ENCODE peak calls at places on chromosomes 12 and 14, in six cellular contexts. One of them, this sample, is unnamed.

GRCh38 chr12:127785535-127785934 is 481.4 kb upstream of the TMEM132C start:
- DNase-seq in dorsolateral prefrontal cortex: peak
- DNase-seq in progenitor cell of endocrine pancreas: no peak
- DNase-seq in neural progenitor cell: no peak
- DNase-seq in GM23248: peak
- DNase-seq in body of pancreas: no peak
- DNase-seq in this sample: peak

GRCh38 chr12:106871477-106871876 is 84.2 kb upstream of the TMEM263 start:
- DNase-seq in dorsolateral prefrontal cortex: no peak
- DNase-seq in progenitor cell of endocrine pancreas: no peak
- DNase-seq in neural progenitor cell: peak
- DNase-seq in GM23248: peak
- DNase-seq in body of pancreas: no peak
- DNase-seq in this sample: peak

GRCh38 chr14:102171173-102172020 is 31.7 kb downstream of the WDR20 start:
- DNase-seq in dorsolateral prefrontal cortex: no peak
- DNase-seq in progenitor cell of endocrine pancreas: no peak
- DNase-seq in neural progenitor cell: no peak
- DNase-seq in GM23248: peak
- DNase-seq in body of pancreas: no peak
- DNase-seq in this sample: no peak

GRCh38 chr14:54329082-54329695 is 67.6 kb upstream of the CDKN3 start:
- DNase-seq in dorsolateral prefrontal cortex: no peak
- DNase-seq in progenitor cell of endocrine pancreas: no peak
- DNase-seq in neural progenitor cell: peak
- DNase-seq in GM23248: peak
- DNase-seq in body of pancreas: peak
- DNase-seq in this sample: peak

GRCh38 chr12:69027411-69027811 is 94.4 kb upstream of the CPM start:
- DNase-seq in dorsolateral prefrontal cortex: no peak
- DNase-seq in progenitor cell of endocrine pancreas: no peak
- DNase-seq in neural progenitor cell: no peak
- DNase-seq in GM23248: peak
- DNase-seq in body of pancreas: no peak
- DNase-seq in this sample: peak

GRCh38 chr12:120774169-120774916 is 48.7 kb downstream of the ACADS start:
- DNase-seq in dorsolateral prefrontal cortex: no peak
- DNase-seq in progenitor cell of endocrine pancreas: no peak
- DNase-seq in neural progenitor cell: no peak
- DNase-seq in GM23248: no peak
- DNase-seq in body of pancreas: no peak
- DNase-seq in this sample: no peak

GRCh38 chr12:17062296-17063061 is 456.5 kb upstream of the LMO3 start:
- DNase-seq in dorsolateral prefrontal cortex: no peak
- DNase-seq in progenitor cell of endocrine pancreas: no peak
- DNase-seq in neural progenitor cell: no peak
- DNase-seq in GM23248: peak
- DNase-seq in body of pancreas: no peak
- DNase-seq in this sample: no peak

GRCh38 chr12:124399622-124400021 is 104.7 kb downstream of the RFLNA start:
- DNase-seq in dorsolateral prefrontal cortex: no peak
- DNase-seq in progenitor cell of endocrine pancreas: no peak
- DNase-seq in neural progenitor cell: peak
- DNase-seq in GM23248: peak
- DNase-seq in body of pancreas: no peak
- DNase-seq in this sample: no peak

GRCh38 chr14:62689741-62690140 is 355.5 kb downstream of the KCNH5 start:
- DNase-seq in dorsolateral prefrontal cortex: no peak
- DNase-seq in progenitor cell of endocrine pancreas: no peak
- DNase-seq in neural progenitor cell: no peak
- DNase-seq in GM23248: no peak
- DNase-seq in body of pancreas: no peak
- DNase-seq in this sample: no peak

GRCh38 chr14:75711796-75712211 is 50.8 kb downstream of the TTLL5 start:
- DNase-seq in dorsolateral prefrontal cortex: peak
- DNase-seq in progenitor cell of endocrine pancreas: peak
- DNase-seq in neural progenitor cell: peak
- DNase-seq in GM23248: peak
- DNase-seq in body of pancreas: peak
- DNase-seq in this sample: peak

GRCh38 chr12:20560935-20561334 is 134.2 kb upstream of the SLCO1C1 start:
- DNase-seq in dorsolateral prefrontal cortex: no peak
- DNase-seq in progenitor cell of endocrine pancreas: no peak
- DNase-seq in neural progenitor cell: no peak
- DNase-seq in GM23248: no peak
- DNase-seq in body of pancreas: no peak
- DNase-seq in this sample: no peak

GRCh38 chr12:126726481-126727217 is 1540.3 kb upstream of the TMEM132C start:
- DNase-seq in dorsolateral prefrontal cortex: no peak
- DNase-seq in progenitor cell of endocrine pancreas: no peak
- DNase-seq in neural progenitor cell: peak
- DNase-seq in GM23248: no peak
- DNase-seq in body of pancreas: peak
- DNase-seq in this sample: no peak

GRCh38 chr12:77324763-77325468 is 259.5 kb upstream of the E2F7 start:
- DNase-seq in dorsolateral prefrontal cortex: peak
- DNase-seq in progenitor cell of endocrine pancreas: peak
- DNase-seq in neural progenitor cell: peak
- DNase-seq in GM23248: peak
- DNase-seq in body of pancreas: peak
- DNase-seq in this sample: peak

GRCh38 chr12:69254046-69254445 is 14.7 kb downstream of the CPSF6 start:
- DNase-seq in dorsolateral prefrontal cortex: no peak
- DNase-seq in progenitor cell of endocrine pancreas: no peak
- DNase-seq in neural progenitor cell: peak
- DNase-seq in GM23248: peak
- DNase-seq in body of pancreas: no peak
- DNase-seq in this sample: peak

GRCh38 chr14:28785096-28785952 is 18.7 kb downstream of the FOXG1 start:
- DNase-seq in dorsolateral prefrontal cortex: peak
- DNase-seq in progenitor cell of endocrine pancreas: peak
- DNase-seq in neural progenitor cell: peak
- DNase-seq in GM23248: peak
- DNase-seq in body of pancreas: no peak
- DNase-seq in this sample: no peak

GRCh38 chr12:1595690-1596347 is 1.4 kb upstream of the FBXL14 start:
- DNase-seq in dorsolateral prefrontal cortex: no peak
- DNase-seq in progenitor cell of endocrine pancreas: no peak
- DNase-seq in neural progenitor cell: no peak
- DNase-seq in GM23248: peak
- DNase-seq in body of pancreas: no peak
- DNase-seq in this sample: no peak

GRCh38 chr12:108717243-108717642 is 14.1 kb downstream of the CORO1C start:
- DNase-seq in dorsolateral prefrontal cortex: no peak
- DNase-seq in progenitor cell of endocrine pancreas: no peak
- DNase-seq in neural progenitor cell: no peak
- DNase-seq in GM23248: peak
- DNase-seq in body of pancreas: no peak
- DNase-seq in this sample: no peak

GRCh38 chr14:23358042-23358441 is 5.4 kb upstream of the SLC22A17 start:
- DNase-seq in dorsolateral prefrontal cortex: no peak
- DNase-seq in progenitor cell of endocrine pancreas: no peak
- DNase-seq in neural progenitor cell: no peak
- DNase-seq in GM23248: no peak
- DNase-seq in body of pancreas: no peak
- DNase-seq in this sample: no peak

GRCh38 chr12:4719821-4720636 is at the start of gene GALNT8:
- DNase-seq in dorsolateral prefrontal cortex: no peak
- DNase-seq in progenitor cell of endocrine pancreas: no peak
- DNase-seq in neural progenitor cell: no peak
- DNase-seq in GM23248: no peak
- DNase-seq in body of pancreas: no peak
- DNase-seq in this sample: no peak

GRCh38 chr14:100108840-100109593 is 43.8 kb downstream of the EVL start:
- DNase-seq in dorsolateral prefrontal cortex: no peak
- DNase-seq in progenitor cell of endocrine pancreas: no peak
- DNase-seq in neural progenitor cell: no peak
- DNase-seq in GM23248: peak
- DNase-seq in body of pancreas: no peak
- DNase-seq in this sample: peak

GRCh38 chr12:43540474-43540873 is 11.5 kb downstream of the ADAMTS20 start:
- DNase-seq in dorsolateral prefrontal cortex: no peak
- DNase-seq in progenitor cell of endocrine pancreas: no peak
- DNase-seq in neural progenitor cell: no peak
- DNase-seq in GM23248: no peak
- DNase-seq in body of pancreas: no peak
- DNase-seq in this sample: no peak

GRCh38 chr12:6943719-6944380 is at the start of the genes C12orf57 and RNU7-1:
- DNase-seq in dorsolateral prefrontal cortex: peak
- DNase-seq in progenitor cell of endocrine pancreas: peak
- DNase-seq in neural progenitor cell: peak
- DNase-seq in GM23248: peak
- DNase-seq in body of pancreas: peak
- DNase-seq in this sample: no peak

GRCh38 chr14:91315844-91316267 is 71.4 kb upstream of the GPR68 start:
- DNase-seq in dorsolateral prefrontal cortex: no peak
- DNase-seq in progenitor cell of endocrine pancreas: no peak
- DNase-seq in neural progenitor cell: no peak
- DNase-seq in GM23248: no peak
- DNase-seq in body of pancreas: no peak
- DNase-seq in this sample: no peak

GRCh38 chr12:63362801-63363200 is 211.8 kb upstream of the AVPR1A start:
- DNase-seq in dorsolateral prefrontal cortex: no peak
- DNase-seq in progenitor cell of endocrine pancreas: no peak
- DNase-seq in neural progenitor cell: no peak
- DNase-seq in GM23248: no peak
- DNase-seq in body of pancreas: no peak
- DNase-seq in this sample: no peak

GRCh38 chr12:15751741-15752140 is 37.4 kb downstream of the EPS8 start:
- DNase-seq in dorsolateral prefrontal cortex: no peak
- DNase-seq in progenitor cell of endocrine pancreas: no peak
- DNase-seq in neural progenitor cell: no peak
- DNase-seq in GM23248: no peak
- DNase-seq in body of pancreas: no peak
- DNase-seq in this sample: peak

GRCh38 chr12:104790296-104791125 is 167.6 kb downstream of the SLC41A2 start:
- DNase-seq in dorsolateral prefrontal cortex: no peak
- DNase-seq in progenitor cell of endocrine pancreas: peak
- DNase-seq in neural progenitor cell: peak
- DNase-seq in GM23248: peak
- DNase-seq in body of pancreas: peak
- DNase-seq in this sample: no peak

GRCh38 chr12:99619389-99620158 is 28.0 kb upstream of the GARIN6 start:
- DNase-seq in dorsolateral prefrontal cortex: no peak
- DNase-seq in progenitor cell of endocrine pancreas: no peak
- DNase-seq in neural progenitor cell: peak
- DNase-seq in GM23248: peak
- DNase-seq in body of pancreas: no peak
- DNase-seq in this sample: no peak

GRCh38 chr14:61630399-61630798 is 64.9 kb upstream of the HIF1A start:
- DNase-seq in dorsolateral prefrontal cortex: no peak
- DNase-seq in progenitor cell of endocrine pancreas: no peak
- DNase-seq in neural progenitor cell: no peak
- DNase-seq in GM23248: no peak
- DNase-seq in body of pancreas: no peak
- DNase-seq in this sample: no peak

GRCh38 chr14:83255015-83255726 is 1721.5 kb upstream of the SEL1L start:
- DNase-seq in dorsolateral prefrontal cortex: no peak
- DNase-seq in progenitor cell of endocrine pancreas: no peak
- DNase-seq in neural progenitor cell: no peak
- DNase-seq in GM23248: no peak
- DNase-seq in body of pancreas: no peak
- DNase-seq in this sample: no peak

GRCh38 chr12:107921062-107921461 is 146.6 kb downstream of the ASCL4 start:
- DNase-seq in dorsolateral prefrontal cortex: no peak
- DNase-seq in progenitor cell of endocrine pancreas: no peak
- DNase-seq in neural progenitor cell: no peak
- DNase-seq in GM23248: no peak
- DNase-seq in body of pancreas: no peak
- DNase-seq in this sample: no peak